ENCODE peak calls at places on chromosomes 6 and 20, in four cellular contexts. H is stromal cell of bone marrow, O is Karpas-422, A is cardiac fibroblast. L is an unnamed sample.

GRCh38 chr6:474454-475185 is 83.1 kb downstream of the IRF4 start:
- DNase-seq in O (no peak), H (no peak), A (no peak), L (peak)

GRCh38 chr6:88804701-88805100 is 158.7 kb downstream of the RNGTT start:
- DNase-seq in H (no peak), O (no peak), A (peak), L (no peak)

GRCh38 chr20:23826541-23827018 is at the start of gene CST2:
- DNase-seq in A (peak), H (peak), O (no peak), L (no peak)

GRCh38 chr6:149335924-149336323 is 18.4 kb downstream of the TAB2 start:
- DNase-seq in O (no peak), A (peak), H (peak), L (no peak)

GRCh38 chr20:63736893-63737689 is 627 bp downstream of the LIME1 start:
- DNase-seq in A (no peak), O (peak), H (no peak), L (peak)

GRCh38 chr6:164749126-164749758 is 560.2 kb downstream of the C6orf118 start:
- DNase-seq in O (no peak), A (peak), H (peak), L (no peak)

GRCh38 chr6:166738361-166738760 is 111.3 kb upstream of the RPS6KA2 start:
- DNase-seq in A (no peak), H (no peak), O (no peak), L (no peak)

GRCh38 chr6:155327326-155328073 is 13.2 kb upstream of the TFB1M start:
- DNase-seq in A (peak), H (peak), O (peak), L (peak)

GRCh38 chr6:170316071-170316470 is 9.5 kb downstream of the FAM120B start:
- DNase-seq in H (no peak), A (peak), O (no peak), L (no peak)

GRCh38 chr6:155314773-155315515 is 660 bp upstream of the TFB1M start:
- DNase-seq in H (peak), O (peak), A (peak), L (peak)

GRCh38 chr20:34629342-34629741 is 47.5 kb downstream of the PIGU start:
- DNase-seq in H (no peak), O (no peak), A (peak), L (no peak)

L was measured in OCI-LY7.